ENCODE peak calls at places on chromosomes 5 and 9, in four cellular contexts. A is coronary artery, P is endothelial cell, X is HFFc6. G is an unnamed sample.

GRCh38 chr5:93072831-93073459 is 508.1 kb downstream of the NR2F1-AS1 start:
- DNase-seq in A (no peak), X (no peak), P (no peak), G (no peak)

GRCh38 chr5:143758015-143758414 is 53.9 kb upstream of the HMHB1 start:
- DNase-seq in A (no peak), P (no peak), X (no peak), G (no peak)

GRCh38 chr5:141604318-141604717 is 14.5 kb downstream of the DIAPH1 start:
- DNase-seq in X (peak; percentile 97), A (peak; percentile 81), P (peak; percentile 48), G (peak; percentile 70)

GRCh38 chr5:858726-859125 is 7.9 kb upstream of the ZDHHC11 start:
- DNase-seq in X (no peak), A (no peak), P (no peak), G (no peak)

GRCh38 chr9:130897848-130898551 is 1.4 kb upstream of the QRFP start:
- DNase-seq in A (no peak), P (no peak), X (no peak), G (no peak)

GRCh38 chr5:151285683-151286082 is 17.9 kb downstream of the SLC36A3 start:
- DNase-seq in A (no peak), P (no peak), X (no peak), G (no peak)

GRCh38 chr9:65426231-65426630 is 141.2 kb upstream of the FOXD4L5 start:
- DNase-seq in A (no peak), X (no peak), P (no peak), G (no peak)

GRCh38 chr5:13325765-13326164 is 618.7 kb downstream of the DNAH5 start:
- DNase-seq in P (no peak), A (no peak), X (no peak), G (no peak)

GRCh38 chr5:150309101-150309897 is 6.6 kb upstream of the ARSI start:
- DNase-seq in X (no peak), P (no peak), A (no peak), G (no peak)

GRCh38 chr9:126885089-126885753 is 24.8 kb downstream of the ZBTB34 start:
- DNase-seq in A (no peak), P (peak; percentile 31), X (no peak), G (no peak)

GRCh38 chr9:89078421-89078820 is 87.2 kb downstream of the S1PR3 start:
- DNase-seq in P (no peak), X (no peak), A (no peak), G (no peak)
- TF ChIP-seq CTCF in P (no peak), X (no peak), A (no peak), G (no peak)

GRCh38 chr9:37968228-37968672 is 64.3 kb upstream of the SLC25A51 start:
- DNase-seq in X (peak; percentile 68), P (no peak), A (no peak), G (peak; percentile 15)

GRCh38 chr9:37967681-37968080 is 63.8 kb upstream of the SLC25A51 start:
- DNase-seq in X (no peak), P (no peak), A (no peak), G (no peak)

GRCh38 chr9:37969558-37970300 is 65.8 kb upstream of the SLC25A51 start:
- DNase-seq in A (no peak), X (no peak), P (no peak), G (no peak)

GRCh38 chr9:37970301-37971106 is 66.6 kb upstream of the SLC25A51 start:
- DNase-seq in X (no peak), A (no peak), P (no peak), G (no peak)

DNA sequence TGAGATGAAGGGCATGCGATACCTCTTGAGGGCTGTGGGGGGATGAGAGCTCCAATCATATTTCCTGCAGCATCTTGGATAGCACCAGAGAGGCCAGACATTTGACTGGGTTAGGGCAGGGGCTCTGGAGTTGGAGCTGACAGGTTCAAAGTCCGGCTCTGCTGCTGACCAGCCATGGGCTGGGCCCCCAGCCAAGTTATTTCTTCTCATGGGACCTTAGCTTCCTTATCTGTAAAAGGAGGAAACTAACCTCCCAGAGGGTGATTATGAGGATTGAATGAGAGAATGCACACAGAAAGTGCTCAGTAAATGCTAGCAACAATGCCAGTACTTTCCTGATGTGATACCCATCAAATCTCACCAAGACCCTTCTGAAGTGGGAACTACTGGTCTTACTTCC is 65.2 kb upstream of the SLC25A51 start:
- DNase-seq in X (peak; percentile 11), A (no peak), P (no peak), G (no peak)
- TF ChIP-seq CTCF in X (no peak), A (no peak), P (no peak), G (no peak)

DNA sequence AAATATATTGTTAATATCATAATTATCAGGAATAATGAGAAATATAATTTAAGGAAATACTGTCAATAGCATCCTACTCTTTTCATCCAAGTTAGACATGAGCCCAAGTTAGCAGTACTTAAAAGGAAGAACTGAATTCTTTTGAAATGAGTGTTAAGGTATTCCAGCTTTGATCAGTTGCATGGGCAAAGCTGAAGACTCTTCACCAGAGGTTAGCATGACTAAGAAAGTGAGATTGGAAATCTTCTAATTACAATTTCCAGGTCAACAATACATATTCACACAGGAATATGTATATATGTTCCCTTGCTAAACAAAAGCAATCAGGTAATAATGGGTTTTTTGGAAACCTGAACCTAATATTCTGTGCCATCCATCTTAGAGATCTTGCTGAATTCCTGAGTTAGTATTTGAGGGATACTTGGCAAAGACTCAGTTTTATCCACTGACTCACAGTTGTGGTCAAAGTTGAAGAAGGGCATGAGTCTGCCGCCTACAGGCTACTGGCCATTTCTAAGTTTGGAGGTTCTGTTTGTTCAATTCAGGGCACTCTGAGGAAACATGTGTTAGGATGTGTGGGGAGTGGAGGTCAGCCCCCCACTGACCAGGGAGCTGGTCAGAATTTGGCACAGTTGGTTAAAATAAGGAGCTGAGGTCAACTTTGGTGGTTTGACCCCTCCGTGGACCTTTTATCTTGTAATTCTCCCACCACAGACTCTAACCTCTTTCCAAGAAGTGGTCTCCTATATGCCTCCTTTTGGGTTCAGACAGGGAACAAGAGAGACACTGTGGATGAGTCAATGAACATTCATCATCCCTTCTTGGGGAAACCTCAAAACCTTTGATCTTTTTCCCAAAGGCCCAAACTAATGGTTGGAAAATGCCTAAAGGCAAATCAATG is 118.3 kb downstream of the PIK3R1 start:
- DNase-seq in P (no peak), X (peak; percentile 87), A (no peak), G (no peak)
- TF ChIP-seq CTCF in P (no peak), X (peak; percentile 76), A (no peak), G (peak; percentile 41)

GRCh38 chr5:172868924-172869565 is 35.0 kb downstream of the ERGIC1 start:
- DNase-seq in P (no peak), X (peak; percentile 92), A (peak; percentile 98), G (peak; percentile 73)
- TF ChIP-seq CTCF in P (no peak), X (peak; percentile 53), A (no peak), G (peak; percentile 53)

GRCh38 chr5:40833712-40834229 is 1.3 kb downstream of the RPL37 start:
- DNase-seq in P (no peak), X (no peak), A (no peak), G (no peak)

GRCh38 chr5:40828690-40829661 is 6.0 kb downstream of the RPL37 start:
- DNase-seq in P (no peak), X (no peak), A (no peak), G (no peak)

GRCh38 chr5:40829748-40830305 is 5.2 kb downstream of the RPL37 start:
- DNase-seq in P (no peak), X (no peak), A (no peak), G (no peak)

GRCh38 chr5:40832345-40832744 is 2.7 kb downstream of the RPL37 start:
- DNase-seq in A (no peak), X (no peak), P (no peak), G (no peak)

GRCh38 chr5:40831346-40832210 is 3.4 kb downstream of the RPL37 start:
- DNase-seq in P (no peak), X (no peak), A (no peak), G (no peak)
- TF ChIP-seq CTCF in P (no peak), X (no peak), A (no peak), G (no peak)

DNA sequence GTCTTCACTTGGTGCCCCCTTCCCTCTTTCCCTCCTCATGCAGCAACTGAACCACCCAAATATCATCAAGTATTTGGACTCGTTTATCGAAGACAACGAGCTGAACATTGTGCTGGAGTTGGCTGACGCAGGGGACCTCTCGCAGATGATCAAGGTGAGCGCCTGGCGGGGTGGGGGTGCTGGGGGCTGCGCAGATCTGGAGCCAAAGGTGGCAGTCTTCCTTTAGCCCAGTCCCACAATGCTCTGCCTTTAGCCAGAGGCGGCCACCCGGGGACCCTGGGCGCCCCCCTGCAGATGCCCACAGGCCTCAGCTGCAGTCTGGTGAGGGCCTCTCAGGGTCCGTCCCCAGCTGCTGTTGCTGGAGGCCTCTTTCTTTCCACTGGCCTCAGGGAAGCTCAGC is 63.7 kb downstream of the NEK6 start:
- DNase-seq in X (no peak), P (no peak), A (no peak), G (no peak)
- TF ChIP-seq CTCF in X (no peak), P (no peak), A (no peak), G (no peak)

GRCh38 chr9:68502279-68502678 is 38.4 kb downstream of the TMEM252 start:
- DNase-seq in P (no peak), X (no peak), A (no peak), G (no peak)
- TF ChIP-seq CTCF in P (no peak), X (no peak), A (no peak), G (no peak)

GRCh38 chr5:147369742-147370374 is 135.0 kb downstream of the STK32A start:
- DNase-seq in A (no peak), P (no peak), X (peak; percentile 22), G (no peak)
- TF ChIP-seq CTCF in A (peak; percentile 75), P (no peak), X (peak; percentile 81), G (peak; percentile 56)

DNA sequence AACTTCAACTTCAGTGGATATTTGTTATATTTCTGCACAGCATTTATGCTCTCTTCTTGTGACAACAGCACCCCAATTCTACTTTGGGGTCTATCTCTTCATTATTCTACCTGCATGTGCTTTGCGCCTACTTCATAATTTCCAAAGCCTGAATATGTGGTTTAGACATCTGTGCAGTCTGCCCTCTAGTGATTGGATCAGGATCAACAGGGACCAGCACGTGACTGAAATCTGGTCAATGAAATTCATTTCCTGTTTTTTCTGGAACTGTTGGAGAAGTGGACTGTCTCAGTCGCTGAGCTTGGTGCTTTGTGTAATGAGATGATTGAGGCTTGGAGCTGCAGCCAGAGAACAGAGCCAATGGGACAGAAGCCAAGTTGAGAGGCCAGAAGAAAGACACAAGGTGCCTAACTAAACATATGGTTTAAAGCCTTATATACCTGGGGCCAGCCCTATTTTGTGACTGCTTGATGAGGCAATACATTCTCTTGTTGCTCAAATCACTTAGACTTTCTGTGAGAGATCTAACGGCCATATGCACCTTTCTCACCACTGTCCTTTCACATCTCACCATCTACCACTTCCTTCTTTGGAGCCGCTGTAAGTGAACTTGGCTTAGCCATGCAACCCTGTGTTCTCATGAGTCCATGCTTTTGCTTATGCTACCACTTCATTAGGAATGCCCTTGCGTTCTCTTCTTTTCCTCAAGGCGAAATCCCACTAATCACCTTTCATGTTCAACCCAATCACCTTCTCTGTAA is 68.8 kb upstream of the PPP2R2B start:
- DNase-seq in X (peak; percentile 1), A (no peak), P (peak; percentile 39), G (no peak)
- TF ChIP-seq CTCF in X (peak; percentile 52), A (no peak), P (peak; percentile 59), G (no peak)

GRCh38 chr5:134006119-134006514 is 1.3 kb upstream of the VDAC1 start:
- DNase-seq in P (no peak), A (no peak), X (no peak), G (no peak)

GRCh38 chr5:134005415-134006118 is 792 bp upstream of the VDAC1 start:
- DNase-seq in A (peak; percentile 81), P (no peak), X (no peak), G (no peak)

GRCh38 chr5:134003064-134003956 is 1.5 kb downstream of the VDAC1 start:
- DNase-seq in X (no peak), A (no peak), P (no peak), G (no peak)

GRCh38 chr5:134003957-134004625 is 684 bp downstream of the VDAC1 start:
- DNase-seq in X (peak; percentile 20), A (peak; percentile 86), P (no peak), G (peak; percentile 7)

GRCh38 chr5:134004626-134005414 is at the start of gene VDAC1:
- DNase-seq in A (peak; percentile 94), X (peak; percentile 87), P (peak; percentile 79), G (peak; percentile 71)
- TF ChIP-seq CTCF in A (no peak), X (peak; percentile 32), P (no peak), G (no peak)

G was measured in AG09319.